ENCODE peak calls at places on chromosome 2, in five cellular contexts. One of them, this sample, is unnamed.

GRCh38 chr2:75666821-75667344 is 20.3 kb downstream of the MRPL19 start:
- DNase-seq in mucosa of descending colon: no peak
- DNase-seq in RWPE2: no peak
- DNase-seq in GM10248: no peak
- DNase-seq in A549: no peak
- DNase-seq in this sample: no peak

GRCh38 chr2:14967739-14968138 is 335.2 kb downstream of the LRATD1 start:
- DNase-seq in GM10248: no peak
- DNase-seq in A549: no peak
- DNase-seq in mucosa of descending colon: no peak
- DNase-seq in RWPE2: no peak
- DNase-seq in this sample: no peak

GRCh38 chr2:217785544-217786045 is 217.2 kb downstream of the TNS1 start:
- DNase-seq in A549: peak
- DNase-seq in mucosa of descending colon: peak
- DNase-seq in GM10248: peak
- DNase-seq in RWPE2: no peak
- DNase-seq in this sample: peak

GRCh38 chr2:6325616-6326015 is 540.1 kb downstream of the CMPK2 start:
- DNase-seq in mucosa of descending colon: no peak
- DNase-seq in A549: no peak
- DNase-seq in GM10248: no peak
- DNase-seq in RWPE2: no peak
- DNase-seq in this sample: no peak

GRCh38 chr2:35915261-35915660 is 440.3 kb upstream of the CRIM1 start:
- DNase-seq in RWPE2: no peak
- DNase-seq in GM10248: no peak
- DNase-seq in A549: no peak
- DNase-seq in mucosa of descending colon: no peak
- DNase-seq in this sample: no peak

GRCh38 chr2:19312949-19313348 is 45.5 kb downstream of the OSR1 start:
- DNase-seq in A549: peak
- DNase-seq in GM10248: peak
- DNase-seq in mucosa of descending colon: no peak
- DNase-seq in RWPE2: no peak
- DNase-seq in this sample: no peak

GRCh38 chr2:8926356-8926755 is 77.1 kb downstream of the MBOAT2 start:
- DNase-seq in RWPE2: no peak
- DNase-seq in GM10248: no peak
- DNase-seq in mucosa of descending colon: no peak
- DNase-seq in A549: no peak
- DNase-seq in this sample: no peak

GRCh38 chr2:9141706-9142460 is 64.7 kb upstream of the ASAP2 start:
- DNase-seq in A549: no peak
- DNase-seq in GM10248: no peak
- DNase-seq in RWPE2: no peak
- DNase-seq in mucosa of descending colon: no peak
- DNase-seq in this sample: no peak

GRCh38 chr2:30321466-30321865 is 90.1 kb downstream of the LBH start:
- DNase-seq in RWPE2: no peak
- DNase-seq in A549: no peak
- DNase-seq in mucosa of descending colon: no peak
- DNase-seq in GM10248: no peak
- DNase-seq in this sample: no peak

GRCh38 chr2:135586148-135586547 is 54.9 kb downstream of the R3HDM1 start:
- DNase-seq in A549: no peak
- DNase-seq in RWPE2: no peak
- DNase-seq in mucosa of descending colon: no peak
- DNase-seq in GM10248: no peak
- DNase-seq in this sample: no peak

GRCh38 chr2:191355170-191355758 is 110.1 kb downstream of the MYO1B start:
- DNase-seq in GM10248: no peak
- DNase-seq in mucosa of descending colon: no peak
- DNase-seq in RWPE2: no peak
- DNase-seq in A549: no peak
- DNase-seq in this sample: no peak

GRCh38 chr2:27326536-27326935 is 3.6 kb upstream of the MPV17 start:
- DNase-seq in A549: no peak
- DNase-seq in mucosa of descending colon: no peak
- DNase-seq in RWPE2: no peak
- DNase-seq in GM10248: no peak
- DNase-seq in this sample: no peak

GRCh38 chr2:52117299-52117698 is 1085.4 kb upstream of the NRXN1 start:
- DNase-seq in RWPE2: no peak
- DNase-seq in mucosa of descending colon: no peak
- DNase-seq in GM10248: no peak
- DNase-seq in A549: no peak
- DNase-seq in this sample: no peak

GRCh38 chr2:1751768-1752725 is 7.7 kb upstream of the PXDN start:
- DNase-seq in GM10248: no peak
- DNase-seq in mucosa of descending colon: peak
- DNase-seq in A549: no peak
- DNase-seq in RWPE2: peak
- DNase-seq in this sample: no peak

GRCh38 chr2:96637385-96638143 is 548 bp downstream of the KANSL3 start:
- DNase-seq in mucosa of descending colon: peak
- DNase-seq in GM10248: peak
- DNase-seq in RWPE2: peak
- DNase-seq in A549: peak
- DNase-seq in this sample: peak

GRCh38 chr2:49210191-49210590 is 55.9 kb upstream of the FSHR start:
- DNase-seq in RWPE2: no peak
- DNase-seq in GM10248: no peak
- DNase-seq in mucosa of descending colon: no peak
- DNase-seq in A549: no peak
- DNase-seq in this sample: no peak

GRCh38 chr2:20486571-20486970 is 39.7 kb downstream of the RHOB start:
- DNase-seq in GM10248: no peak
- DNase-seq in mucosa of descending colon: no peak
- DNase-seq in A549: no peak
- DNase-seq in RWPE2: no peak
- DNase-seq in this sample: no peak

GRCh38 chr2:239600650-239601049 is 199.8 kb upstream of the HDAC4 start:
- DNase-seq in A549: no peak
- DNase-seq in mucosa of descending colon: peak
- DNase-seq in GM10248: no peak
- DNase-seq in RWPE2: peak
- DNase-seq in this sample: no peak

GRCh38 chr2:226977775-226978190 is 141.9 kb downstream of the RHBDD1 start:
- DNase-seq in A549: no peak
- DNase-seq in RWPE2: no peak
- DNase-seq in GM10248: no peak
- DNase-seq in mucosa of descending colon: no peak
- DNase-seq in this sample: no peak

GRCh38 chr2:236366406-236366805 is 102.2 kb upstream of the ASB18 start:
- DNase-seq in GM10248: no peak
- DNase-seq in mucosa of descending colon: no peak
- DNase-seq in RWPE2: no peak
- DNase-seq in A549: no peak
- DNase-seq in this sample: no peak

GRCh38 chr2:33074197-33074596 is 127.4 kb downstream of the LTBP1 start:
- DNase-seq in mucosa of descending colon: no peak
- DNase-seq in GM10248: no peak
- DNase-seq in A549: no peak
- DNase-seq in RWPE2: no peak
- DNase-seq in this sample: no peak

GRCh38 chr2:74902281-74902860 is 56.1 kb upstream of the POLE4 start:
- DNase-seq in A549: no peak
- DNase-seq in GM10248: no peak
- DNase-seq in RWPE2: no peak
- DNase-seq in mucosa of descending colon: no peak
- DNase-seq in this sample: no peak

DNA sequence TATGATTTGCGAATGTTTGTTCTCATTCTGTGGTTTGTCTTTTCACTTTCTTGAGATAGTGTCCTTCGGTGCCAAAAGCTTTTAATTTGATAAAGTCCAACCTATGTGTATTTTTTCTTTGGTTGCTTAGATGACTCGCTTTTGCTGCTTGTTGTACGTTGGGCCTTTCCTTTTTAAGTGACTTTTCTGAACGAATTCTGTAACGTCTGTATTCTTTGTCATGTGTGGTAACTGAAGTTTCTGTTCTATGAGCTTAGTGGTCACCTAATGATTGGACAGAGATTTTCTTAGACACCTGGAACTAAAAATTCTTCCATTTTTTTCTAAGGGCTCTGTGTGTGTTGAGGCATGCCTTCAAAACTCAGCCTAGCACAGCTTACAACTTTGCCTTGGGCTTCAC is 19.6 kb upstream of the PROKR1 start:
- DNase-seq in A549: no peak
- DNase-seq in GM10248: no peak
- DNase-seq in mucosa of descending colon: no peak
- DNase-seq in RWPE2: no peak
- DNase-seq in this sample: no peak
- TF ChIP-seq CTCF in A549: no peak
- TF ChIP-seq CTCF in GM10248: no peak
- TF ChIP-seq CTCF in mucosa of descending colon: no peak
- TF ChIP-seq CTCF in RWPE2: no peak
- TF ChIP-seq CTCF in this sample: no peak

GRCh38 chr2:215699018-215699417 is 263.1 kb upstream of the FN1 start:
- DNase-seq in mucosa of descending colon: no peak
- DNase-seq in A549: no peak
- DNase-seq in RWPE2: no peak
- DNase-seq in GM10248: no peak
- DNase-seq in this sample: no peak
- TF ChIP-seq CTCF in mucosa of descending colon: no peak
- TF ChIP-seq CTCF in A549: no peak
- TF ChIP-seq CTCF in RWPE2: no peak
- TF ChIP-seq CTCF in GM10248: no peak
- TF ChIP-seq CTCF in this sample: no peak

GRCh38 chr2:116819355-116819754 is 995.1 kb upstream of the DDX18 start:
- DNase-seq in RWPE2: no peak
- DNase-seq in A549: no peak
- DNase-seq in mucosa of descending colon: no peak
- DNase-seq in GM10248: no peak
- DNase-seq in this sample: no peak
- TF ChIP-seq CTCF in RWPE2: peak
- TF ChIP-seq CTCF in A549: no peak
- TF ChIP-seq CTCF in mucosa of descending colon: no peak
- TF ChIP-seq CTCF in GM10248: no peak
- TF ChIP-seq CTCF in this sample: peak

GRCh38 chr2:160322320-160322719 is 122.2 kb upstream of the ITGB6 start:
- DNase-seq in mucosa of descending colon: no peak
- DNase-seq in GM10248: no peak
- DNase-seq in A549: no peak
- DNase-seq in RWPE2: no peak
- DNase-seq in this sample: no peak

GRCh38 chr2:160325413-160325812 is 125.3 kb upstream of the ITGB6 start:
- DNase-seq in GM10248: no peak
- DNase-seq in A549: no peak
- DNase-seq in RWPE2: no peak
- DNase-seq in mucosa of descending colon: no peak
- DNase-seq in this sample: no peak

GRCh38 chr2:160321025-160321424 is 121.0 kb upstream of the ITGB6 start:
- DNase-seq in RWPE2: no peak
- DNase-seq in GM10248: no peak
- DNase-seq in mucosa of descending colon: no peak
- DNase-seq in A549: peak
- DNase-seq in this sample: no peak

GRCh38 chr2:160324917-160325316 is 124.8 kb upstream of the ITGB6 start:
- DNase-seq in A549: no peak
- DNase-seq in GM10248: no peak
- DNase-seq in mucosa of descending colon: no peak
- DNase-seq in RWPE2: no peak
- DNase-seq in this sample: no peak

GRCh38 chr2:160324161-160324768 is 124.2 kb upstream of the ITGB6 start:
- DNase-seq in RWPE2: no peak
- DNase-seq in A549: peak
- DNase-seq in mucosa of descending colon: no peak
- DNase-seq in GM10248: peak
- DNase-seq in this sample: peak
- TF ChIP-seq CTCF in RWPE2: peak
- TF ChIP-seq CTCF in A549: peak
- TF ChIP-seq CTCF in mucosa of descending colon: peak
- TF ChIP-seq CTCF in GM10248: peak
- TF ChIP-seq CTCF in this sample: peak

GRCh38 chr2:17573806-17574175 is 33.3 kb downstream of the VSNL1 start:
- DNase-seq in RWPE2: no peak
- DNase-seq in GM10248: no peak
- DNase-seq in A549: no peak
- DNase-seq in mucosa of descending colon: no peak
- DNase-seq in this sample: no peak
- TF ChIP-seq CTCF in RWPE2: no peak
- TF ChIP-seq CTCF in GM10248: no peak
- TF ChIP-seq CTCF in A549: no peak
- TF ChIP-seq CTCF in mucosa of descending colon: no peak
- TF ChIP-seq CTCF in this sample: no peak

GRCh38 chr2:157574165-157574564 is 54.5 kb downstream of the ACVR1C start:
- DNase-seq in mucosa of descending colon: no peak
- DNase-seq in GM10248: no peak
- DNase-seq in RWPE2: no peak
- DNase-seq in A549: no peak
- DNase-seq in this sample: no peak

GRCh38 chr2:157572725-157573124 is 55.9 kb downstream of the ACVR1C start:
- DNase-seq in mucosa of descending colon: no peak
- DNase-seq in GM10248: no peak
- DNase-seq in RWPE2: no peak
- DNase-seq in A549: peak
- DNase-seq in this sample: no peak
- TF ChIP-seq CTCF in mucosa of descending colon: no peak
- TF ChIP-seq CTCF in GM10248: no peak
- TF ChIP-seq CTCF in RWPE2: peak
- TF ChIP-seq CTCF in A549: peak
- TF ChIP-seq CTCF in this sample: peak

This sample was measured in glutamatergic neuron.